ENCODE peak calls at places on chromosomes 3 and 15, in four cellular contexts. F is psoas muscle, T is epithelial cell of esophagus, W is transverse colon. Y is an unnamed sample.
A peak's percentile ranks its signal among the peaks of the same experiment; 100 is the strongest.

GRCh38 chr15:38367476-38367875 is 86.5 kb upstream of the FAM98B start:
- DNase-seq in T (no peak), W (no peak), F (no peak), Y (no peak)

GRCh38 chr15:74146277-74146800 is 16.0 kb downstream of the ISLR2 start:
- DNase-seq in F (no peak), W (no peak), T (no peak), Y (no peak)

GRCh38 chr3:146469206-146470017 is at the start of gene PLSCR2:
- DNase-seq in W (peak; percentile 83), T (peak; percentile 23), F (peak; percentile 76), Y (no peak)

GRCh38 chr15:74568594-74568993 is 27.6 kb downstream of the ARID3B start:
- DNase-seq in T (no peak), W (no peak), F (no peak), Y (no peak)

GRCh38 chr15:30921106-30921505 is 17.4 kb downstream of the FAN1 start:
- DNase-seq in W (no peak), F (no peak), T (no peak), Y (no peak)

GRCh38 chr3:140499114-140499757 is 178.6 kb upstream of the TRIM42 start:
- DNase-seq in W (no peak), F (no peak), T (peak; percentile 55), Y (no peak)

GRCh38 chr3:94619643-94620042 is 556.8 kb downstream of the NSUN3 start:
- DNase-seq in F (no peak), W (no peak), T (peak; percentile 53), Y (no peak)

GRCh38 chr15:63156086-63156707 is 1.1 kb downstream of the RPS27L start:
- DNase-seq in W (no peak), T (no peak), F (no peak), Y (no peak)

GRCh38 chr3:58994746-58995330 is 55.0 kb downstream of the CFAP20DC start:
- DNase-seq in T (peak; percentile 85), F (no peak), W (peak; percentile 18), Y (peak; percentile 27)

GRCh38 chr3:129417354-129417753 is 11.1 kb downstream of the EFCAB12 start:
- DNase-seq in T (no peak), W (no peak), F (no peak), Y (no peak)

GRCh38 chr3:111902534-111902933 is 43.5 kb downstream of the PHLDB2 start:
- DNase-seq in F (no peak), W (no peak), T (no peak), Y (no peak)

GRCh38 chr15:29569533-29570092 is 252.7 kb downstream of the TJP1 start:
- DNase-seq in T (no peak), W (no peak), F (no peak), Y (peak; percentile 40)

GRCh38 chr15:29567336-29567735 is 254.9 kb downstream of the TJP1 start:
- DNase-seq in T (no peak), W (no peak), F (no peak), Y (no peak)

GRCh38 chr15:29570121-29570930 is 251.9 kb downstream of the TJP1 start:
- DNase-seq in F (no peak), W (peak; percentile 10), T (peak; percentile 17), Y (peak; percentile 58)

GRCh38 chr15:29566914-29567313 is 255.4 kb downstream of the TJP1 start:
- DNase-seq in F (no peak), W (no peak), T (no peak), Y (no peak)

GRCh38 chr15:29568840-29569532 is 253.3 kb downstream of the TJP1 start:
- DNase-seq in T (peak; percentile 68), F (no peak), W (peak; percentile 66), Y (peak; percentile 27)
- TF ChIP-seq CTCF in T (peak; percentile 61), F (no peak), W (peak; percentile 39), Y (no peak)

DNA sequence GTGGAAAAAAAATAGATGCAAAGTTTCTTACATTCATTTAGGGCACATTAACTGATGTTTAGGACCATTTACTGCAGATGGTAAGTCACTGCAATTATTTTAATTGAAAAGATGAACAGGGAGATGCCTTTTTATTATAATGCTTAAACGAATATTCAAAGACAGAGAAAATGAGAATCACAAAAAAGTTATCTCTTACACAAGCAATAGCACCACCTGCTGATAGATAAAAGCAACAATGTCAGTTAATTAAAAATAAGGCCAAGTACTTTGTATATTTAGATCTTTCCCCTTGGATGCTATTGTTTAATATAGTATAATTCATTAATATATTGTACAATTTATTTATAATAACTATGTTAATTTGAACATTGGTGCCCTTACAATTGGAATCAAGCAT is 55.9 kb downstream of the IFT80 start:
- DNase-seq in T (peak; percentile 26), W (no peak), F (no peak), Y (no peak)
- TF ChIP-seq CTCF in T (peak; percentile 31), W (peak; percentile 34), F (peak; percentile 37), Y (peak; percentile 22)

GRCh38 chr3:143135150-143135549 is 15.6 kb downstream of the CHST2 start:
- DNase-seq in F (no peak), W (no peak), T (peak; percentile 90), Y (no peak)
- TF ChIP-seq CTCF in F (no peak), W (no peak), T (no peak), Y (no peak)

DNA sequence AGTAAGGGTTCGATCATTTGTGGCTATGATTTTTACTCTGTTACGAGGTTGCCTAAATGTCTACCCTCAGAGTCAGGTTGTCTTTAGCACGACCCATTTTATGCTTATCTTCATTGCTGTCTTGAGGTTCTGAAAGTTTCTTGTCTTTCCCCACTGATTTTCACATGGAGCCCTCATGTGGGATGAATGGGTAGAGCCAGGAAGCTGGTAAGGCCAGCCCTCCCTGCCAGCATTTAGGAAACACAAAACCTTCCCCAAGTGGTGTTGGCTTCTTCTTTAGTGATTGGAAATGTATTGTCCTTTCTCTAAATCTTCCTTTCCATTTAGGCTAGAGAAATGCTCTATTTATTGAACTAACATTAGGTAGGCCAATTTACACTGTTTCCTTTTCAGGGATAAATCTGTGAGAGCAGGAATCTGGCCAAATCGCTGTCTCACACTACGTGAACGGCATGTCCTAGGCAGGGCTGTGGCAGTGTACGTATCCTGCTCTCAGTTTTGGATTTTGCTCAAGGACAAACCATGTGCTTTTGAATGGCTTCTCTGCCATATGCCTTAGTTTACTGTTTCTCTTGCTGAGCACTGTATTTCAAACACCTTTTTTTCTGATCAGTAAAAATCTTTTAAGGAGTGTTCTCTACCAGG is 43.7 kb downstream of the MYZAP start:
- DNase-seq in T (no peak), W (peak; percentile 34), F (peak; percentile 71), Y (no peak)
- TF ChIP-seq CTCF in T (peak; percentile 6), W (peak; percentile 9), F (no peak), Y (no peak)

GRCh38 chr3:156661158-156661557 is 13.2 kb upstream of the TIPARP start:
- DNase-seq in F (no peak), T (no peak), W (no peak), Y (no peak)
- TF ChIP-seq CTCF in F (no peak), T (no peak), W (no peak), Y (no peak)

Y was measured in nephron progenitor cell.